ENCODE peak calls at places on chromosomes 16 and 17, in six cellular contexts. N is HCT116, S is IMR-90, A is right lobe of liver, I is upper lobe of left lung, Q is A549. G is an unnamed sample.

GRCh38 chr16:14548933-14549788 is 80.9 kb downstream of the PARN start:
- ATAC-seq in N (no peak), Q (peak; percentile 67), I (no peak), A (peak; percentile 76), S (peak; percentile 17), G (no peak)

GRCh38 chr16:57844416-57845030 is 42.2 kb upstream of the KIFC3 start:
- ATAC-seq in N (no peak), Q (no peak), S (no peak), A (no peak), I (no peak), G (no peak)

GRCh38 chr17:83133302-83134121 is 54.1 kb downstream of the METRNL start:
- ATAC-seq in N (no peak), A (no peak), I (no peak), Q (peak; percentile 48), S (peak; percentile 17), G (no peak)

GRCh38 chr17:5410594-5411272 is 8.7 kb downstream of the NUP88 start:
- ATAC-seq in I (no peak), Q (no peak), N (no peak), A (no peak), S (no peak), G (no peak)

GRCh38 chr16:84055801-84056634 is 13.4 kb upstream of the SLC38A8 start:
- ATAC-seq in Q (no peak), A (no peak), N (no peak), S (no peak), I (no peak), G (no peak)

GRCh38 chr16:4487955-4488481 is 11.8 kb downstream of the HMOX2 start:
- ATAC-seq in I (peak; percentile 32), A (peak; percentile 84), S (no peak), Q (no peak), N (no peak), G (no peak)

GRCh38 chr17:76080934-76081287 is 1.9 kb downstream of the ZACN start:
- ATAC-seq in I (no peak), N (no peak), A (no peak), Q (no peak), S (no peak), G (no peak)

GRCh38 chr17:82127315-82127595 is 29.2 kb upstream of the FASN start:
- ATAC-seq in A (no peak), Q (peak; percentile 48), S (no peak), I (no peak), N (no peak), G (no peak)

GRCh38 chr16:81517630-81518438 is 73.2 kb downstream of the CMIP start:
- ATAC-seq in A (no peak), I (no peak), Q (no peak), S (peak; percentile 24), N (no peak), G (no peak)

GRCh38 chr17:43398724-43399595 is at the start of gene ARL4D:
- ATAC-seq in Q (peak; percentile 75), A (peak; percentile 74), I (peak; percentile 75), N (peak; percentile 88), S (peak; percentile 82), G (peak; percentile 87)
- TF ChIP-seq POLR2A in Q (peak; percentile 100), A (peak; percentile 99), I (peak; percentile 52), N (peak; percentile 96), S (peak; percentile 97), G (peak; percentile 96)

GRCh38 chr17:17830269-17830567 is 6.6 kb downstream of the SREBF1 start:
- ATAC-seq in A (no peak), I (no peak), Q (no peak), S (no peak), N (no peak), G (no peak)
- TF ChIP-seq CTCF in A (no peak), I (no peak), Q (no peak), S (no peak), N (no peak), G (no peak)

DNA sequence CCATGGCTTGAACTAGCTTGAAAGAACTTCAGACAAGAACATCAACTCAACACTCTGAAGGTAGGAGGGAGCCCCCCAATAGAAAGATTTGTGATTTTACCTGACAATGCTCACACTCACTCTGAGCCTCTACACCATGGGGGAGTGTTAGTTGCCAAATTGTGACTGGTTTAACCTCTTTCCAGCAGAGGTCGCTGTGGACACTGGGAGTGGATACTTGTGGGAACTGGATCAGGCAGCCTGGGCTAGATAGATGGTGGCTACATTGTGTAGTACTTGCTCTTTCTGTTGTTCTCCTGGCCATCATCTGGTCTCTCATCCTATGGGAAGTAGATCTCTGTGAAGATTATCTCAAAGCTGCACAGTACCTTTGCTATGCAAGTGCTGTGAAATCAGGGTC is 2.9 kb downstream of the SMPD3 start:
- ATAC-seq in I (no peak), Q (no peak), S (no peak), A (peak; percentile 49), N (peak; percentile 71), G (no peak)
- TF ChIP-seq POLR2A in I (no peak), Q (no peak), S (no peak), A (no peak), N (no peak), G (no peak)

GRCh38 chr16:24046442-24046841 is 209.7 kb upstream of the CACNG3 start:
- ATAC-seq in I (no peak), A (no peak), Q (no peak), S (no peak), N (no peak), G (no peak)

GRCh38 chr16:24037335-24037734 is 201.6 kb downstream of the PRKCB start:
- ATAC-seq in A (no peak), N (no peak), S (no peak), I (no peak), Q (no peak), G (no peak)

GRCh38 chr16:24044467-24044866 is 208.7 kb downstream of the PRKCB start:
- ATAC-seq in S (no peak), A (no peak), I (no peak), N (no peak), Q (no peak), G (no peak)

GRCh38 chr16:24045641-24046040 is 209.9 kb downstream of the PRKCB start:
- ATAC-seq in A (no peak), S (no peak), I (no peak), Q (peak; percentile 72), N (peak; percentile 71), G (no peak)

DNA sequence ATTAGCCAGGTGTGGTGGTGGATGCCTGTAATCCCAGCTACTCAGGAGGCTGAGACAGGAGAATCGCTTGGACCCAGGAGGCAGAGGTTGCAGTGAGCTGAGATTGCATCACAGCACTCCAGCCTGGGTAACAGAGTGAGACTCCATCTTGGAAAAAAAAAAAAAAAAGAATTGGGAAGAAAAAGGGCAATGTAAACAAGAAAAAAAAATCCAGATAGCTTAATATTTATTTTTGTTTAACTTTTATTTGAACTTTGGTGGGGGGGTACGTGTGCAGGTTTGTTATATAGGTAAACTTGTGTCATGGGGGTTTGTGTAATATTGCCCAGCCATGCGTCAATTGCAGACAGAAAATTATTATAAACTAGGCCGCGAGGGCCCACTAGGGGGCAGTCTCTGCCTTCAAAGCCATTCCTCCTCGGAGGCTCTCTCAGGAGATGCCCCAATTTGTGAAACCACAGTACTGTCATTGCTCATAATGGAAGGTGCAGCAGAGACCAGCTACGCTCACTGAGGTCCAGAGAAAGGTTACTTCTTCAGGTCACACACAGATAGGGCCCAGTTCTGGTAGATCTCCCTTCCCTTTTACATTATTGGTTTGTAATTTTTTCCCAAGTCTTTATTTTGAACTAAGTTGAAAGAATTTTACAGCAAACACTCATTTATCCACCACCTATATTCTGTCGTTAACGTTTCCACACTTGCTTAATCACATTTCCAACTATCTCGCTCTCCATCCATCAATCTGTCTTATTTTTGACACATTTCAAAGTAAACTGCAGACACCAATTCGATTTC is 206.2 kb downstream of the PRKCB start:
- ATAC-seq in A (peak; percentile 88), S (peak; percentile 83), I (no peak), N (peak; percentile 88), Q (peak; percentile 76), G (peak; percentile 25)
- TF ChIP-seq CTCF in A (peak; percentile 62), S (peak; percentile 79), I (peak; percentile 48), N (peak; percentile 77), Q (peak; percentile 79), G (peak; percentile 74)

G was measured in gastroesophageal sphincter.